ENCODE peak calls at places on chromosomes 16 and 17, in seven cellular contexts. W is A549, M is osteoblast, U is colonic mucosa, J is left ventricle myocardium inferior, S is transverse colon, L is tibial artery. D is an unnamed sample.
A peak's percentile ranks its signal among the peaks of the same experiment; 100 is the strongest.

GRCh38 chr16:72426416-72426815 is 254.5 kb upstream of the PMFBP1 start:
- DNase-seq in W (no peak), M (no peak), U (no peak), J (no peak), S (no peak), L (no peak), D (no peak)

GRCh38 chr17:2094891-2095535 is 40.1 kb downstream of the HIC1 start:
- DNase-seq in W (no peak), M (peak; percentile 81), U (no peak), J (peak; percentile 75), S (peak; percentile 33), L (peak; percentile 59), D (peak; percentile 56)

GRCh38 chr17:81170727-81171494 is 4.9 kb upstream of the AATK start:
- DNase-seq in W (no peak), M (no peak), U (no peak), J (no peak), S (no peak), L (no peak), D (no peak)

GRCh38 chr16:66900721-66901441 is 17.8 kb downstream of the CDH16 start:
- DNase-seq in W (no peak), M (peak; percentile 65), U (peak; percentile 78), J (no peak), S (peak; percentile 57), L (no peak), D (no peak)

GRCh38 chr16:21952040-21952792 is 945 bp upstream of the UQCRC2 start:
- DNase-seq in W (peak; percentile 66), M (no peak), U (peak; percentile 94), J (peak; percentile 57), S (peak; percentile 92), L (peak; percentile 49), D (peak; percentile 85)

GRCh38 chr16:68235882-68236803 is at the start of gene ESRP2:
- DNase-seq in W (no peak), M (peak; percentile 72), U (peak; percentile 91), J (no peak), S (peak; percentile 93), L (no peak), D (peak; percentile 62)

GRCh38 chr17:45394913-45395568 is 37.6 kb downstream of the ARHGAP27 start:
- DNase-seq in W (peak; percentile 95), M (peak; percentile 99), U (peak; percentile 70), J (peak; percentile 54), S (peak; percentile 65), L (no peak), D (peak; percentile 94)

GRCh38 chr17:50480142-50480764 is 1.6 kb downstream of the RSAD1 start:
- DNase-seq in W (no peak), M (no peak), U (no peak), J (no peak), S (no peak), L (no peak), D (no peak)

GRCh38 chr17:57943645-57944044 is 11.6 kb downstream of the CUEDC1 start:
- DNase-seq in W (no peak), M (peak; percentile 34), U (no peak), J (no peak), S (no peak), L (no peak), D (no peak)

GRCh38 chr16:84585886-84586285 is 32.0 kb downstream of the COTL1 start:
- DNase-seq in W (peak; percentile 40), M (no peak), U (no peak), J (no peak), S (no peak), L (no peak), D (peak; percentile 88)

GRCh38 chr17:13002761-13003453 is 14.9 kb downstream of the ELAC2 start:
- DNase-seq in W (peak; percentile 80), M (peak; percentile 91), U (peak; percentile 80), J (peak; percentile 80), S (peak; percentile 80), L (peak; percentile 86), D (peak; percentile 87)

GRCh38 chr16:74743045-74743667 is 31.5 kb downstream of the FA2H start:
- DNase-seq in W (peak; percentile 72), M (peak; percentile 72), U (no peak), J (no peak), S (no peak), L (no peak), D (no peak)

GRCh38 chr17:66676421-66676820 is 158.5 kb upstream of the CACNG5 start:
- DNase-seq in W (peak; percentile 92), M (peak; percentile 46), U (peak; percentile 92), J (no peak), S (peak; percentile 89), L (no peak), D (no peak)

GRCh38 chr17:19753661-19754463 is 5.8 kb upstream of the ALDH3A1 start:
- DNase-seq in W (peak; percentile 89), M (peak; percentile 90), U (peak; percentile 63), J (no peak), S (peak; percentile 64), L (no peak), D (peak; percentile 26)

GRCh38 chr17:57355090-57355859 is 99.0 kb downstream of the MSI2 start:
- DNase-seq in W (no peak), M (no peak), U (no peak), J (no peak), S (peak; percentile 26), L (no peak), D (no peak)

GRCh38 chr17:81514735-81515529 is 2.3 kb upstream of the ACTG1 start:
- DNase-seq in W (peak; percentile 75), M (peak; percentile 98), U (peak; percentile 84), J (peak; percentile 88), S (peak; percentile 90), L (peak; percentile 87), D (peak; percentile 89)

GRCh38 chr17:68468785-68469184 is 11.5 kb upstream of the WIPI1 start:
- DNase-seq in W (no peak), M (no peak), U (no peak), J (no peak), S (no peak), L (no peak), D (no peak)

GRCh38 chr16:13435873-13436474 is 484.0 kb upstream of the ERCC4 start:
- DNase-seq in W (no peak), M (no peak), U (no peak), J (no peak), S (no peak), L (no peak), D (peak; percentile 28)

GRCh38 chr16:19113577-19114358 is at the start of gene ITPRIPL2:
- DNase-seq in W (peak; percentile 85), M (peak; percentile 99), U (peak; percentile 86), J (peak; percentile 93), S (peak; percentile 84), L (peak; percentile 90), D (peak; percentile 76)

GRCh38 chr17:28357901-28358197 is 522 bp upstream of the POLDIP2 start:
- DNase-seq in W (no peak), M (no peak), U (no peak), J (no peak), S (no peak), L (no peak), D (no peak)

GRCh38 chr16:524274-525011 is 3.1 kb upstream of the CAPN15 start:
- DNase-seq in W (no peak), M (peak; percentile 89), U (no peak), J (no peak), S (no peak), L (no peak), D (no peak)

GRCh38 chr16:30533748-30534367 is 800 bp downstream of the ZNF747 start:
- DNase-seq in W (no peak), M (peak; percentile 70), U (peak; percentile 38), J (no peak), S (no peak), L (no peak), D (peak; percentile 17)

GRCh38 chr17:80765241-80766022 is 220.8 kb downstream of the RPTOR start:
- DNase-seq in W (no peak), M (peak; percentile 38), U (no peak), J (no peak), S (no peak), L (no peak), D (no peak)

DNA sequence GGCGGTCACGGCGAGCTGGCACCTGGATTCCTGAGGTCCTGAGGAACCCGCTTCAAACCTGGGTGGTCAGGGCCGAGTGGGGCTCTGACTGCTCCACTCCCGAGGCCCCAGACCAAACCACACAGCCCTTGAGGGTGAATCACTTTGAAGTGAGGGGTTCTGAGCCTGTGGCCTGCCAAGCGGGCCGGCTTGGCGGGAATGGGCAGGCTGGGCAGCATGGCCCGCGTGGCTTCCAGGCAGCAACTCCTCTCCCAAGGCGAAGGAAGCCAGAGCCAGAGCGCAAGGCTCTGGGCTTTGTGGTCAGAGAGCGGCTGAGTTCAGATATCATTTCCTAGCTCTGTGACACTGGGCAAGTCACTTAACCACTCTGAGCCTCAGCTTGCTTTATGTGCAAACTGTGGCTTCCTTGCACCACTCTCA is 42.7 kb downstream of the CMIP start:
- DNase-seq in W (no peak), M (peak; percentile 84), U (no peak), J (no peak), S (no peak), L (no peak), D (no peak)
- H3K4me1 ChIP-seq in W (peaks cover 100% of the 10 kb centered on the region), M (peaks cover 34% of the 10 kb centered on the region), U (no peaks in the 10 kb centered on the region), J (peaks cover 57% of the 10 kb centered on the region), S (peaks cover 4% of the 10 kb centered on the region), L (peaks cover 10% of the 10 kb centered on the region), D (peaks cover 13% of the 10 kb centered on the region)

GRCh38 chr17:29582767-29583166 is 6.7 kb downstream of the GIT1 start:
- DNase-seq in W (no peak), M (peak; percentile 68), U (no peak), J (no peak), S (no peak), L (no peak), D (no peak)
- H3K4me1 ChIP-seq in W (peaks cover 42% of the 10 kb centered on the region), M (peaks cover 9% of the 10 kb centered on the region), U (peaks cover 13% of the 10 kb centered on the region), J (peaks cover 67% of the 10 kb centered on the region), S (peaks cover 5% of the 10 kb centered on the region), L (peaks cover 23% of the 10 kb centered on the region), D (peaks cover 25% of the 10 kb centered on the region)

GRCh38 chr16:3580686-3581085 is 3.5 kb upstream of the NLRC3 start:
- DNase-seq in W (no peak), M (no peak), U (no peak), J (no peak), S (no peak), L (no peak), D (peak; percentile 27)

GRCh38 chr16:3578610-3579551 is 1.7 kb upstream of the NLRC3 start:
- DNase-seq in W (no peak), M (peak; percentile 84), U (no peak), J (no peak), S (peak; percentile 62), L (no peak), D (no peak)

GRCh38 chr16:3581392-3581791 is 4.2 kb upstream of the NLRC3 start:
- DNase-seq in W (no peak), M (no peak), U (no peak), J (no peak), S (no peak), L (no peak), D (no peak)

GRCh38 chr16:3580271-3580670 is 3.1 kb upstream of the NLRC3 start:
- DNase-seq in W (no peak), M (peak; percentile 65), U (no peak), J (no peak), S (no peak), L (no peak), D (no peak)

GRCh38 chr16:3579776-3580175 is 2.6 kb upstream of the NLRC3 start:
- DNase-seq in W (no peak), M (peak; percentile 52), U (no peak), J (no peak), S (no peak), L (no peak), D (no peak)
- H3K4me1 ChIP-seq in W (peaks cover 8% of the 10 kb centered on the region), M (no peaks in the 10 kb centered on the region), U (no peaks in the 10 kb centered on the region), J (no peaks in the 10 kb centered on the region), S (no peaks in the 10 kb centered on the region), L (no peaks in the 10 kb centered on the region), D (no peaks in the 10 kb centered on the region)

GRCh38 chr17:59851431-59852375 is 41.0 kb downstream of the TUBD1 start:
- DNase-seq in W (no peak), M (peak; percentile 59), U (peak; percentile 52), J (no peak), S (peak; percentile 70), L (peak; percentile 45), D (no peak)
- H3K4me1 ChIP-seq in W (peaks cover 96% of the 10 kb centered on the region), M (peaks cover 44% of the 10 kb centered on the region), U (peaks cover 23% of the 10 kb centered on the region), J (peaks cover 28% of the 10 kb centered on the region), S (peaks cover 40% of the 10 kb centered on the region), L (peaks cover 38% of the 10 kb centered on the region), D (no peaks in the 10 kb centered on the region)

GRCh38 chr16:88687254-88687576 is 908 bp upstream of the SNAI3 start:
- DNase-seq in W (no peak), M (no peak), U (no peak), J (no peak), S (no peak), L (no peak), D (no peak)
- H3K4me1 ChIP-seq in W (peaks cover 16% of the 10 kb centered on the region), M (peaks cover 22% of the 10 kb centered on the region), U (peaks cover 14% of the 10 kb centered on the region), J (peaks cover 37% of the 10 kb centered on the region), S (no peaks in the 10 kb centered on the region), L (peaks cover 17% of the 10 kb centered on the region), D (peaks cover 16% of the 10 kb centered on the region)

D was measured in neural progenitor cell.